ENCODE peak calls at places on chromosomes 7 and 10, in six cellular contexts. A, B, L, O, P and M are unnamed samples.

GRCh38 chr7:5408777-5409176 is 14.9 kb downstream of the TNRC18 start:
- DNase-seq in O (no peak), L (no peak), B (no peak), A (no peak), P (no peak), M (no peak)

GRCh38 chr7:121084748-121085336 is 96.3 kb downstream of the CPED1 start:
- DNase-seq in P (no peak), O (no peak), L (peak; percentile 26), B (peak; percentile 30), A (no peak), M (no peak)

GRCh38 chr10:122655524-122656307 is 43.9 kb downstream of the C10orf120 start:
- DNase-seq in P (no peak), A (no peak), L (no peak), B (no peak), O (no peak), M (no peak)

GRCh38 chr10:6619663-6620062 is 39.6 kb upstream of the PRKCQ start:
- DNase-seq in L (no peak), O (no peak), P (no peak), B (no peak), A (no peak), M (no peak)

GRCh38 chr7:47269466-47269836 is 312.5 kb downstream of the TNS3 start:
- DNase-seq in O (no peak), P (no peak), B (no peak), L (no peak), A (no peak), M (no peak)

GRCh38 chr7:128875523-128875948 is 12.9 kb downstream of the ATP6V1F start:
- DNase-seq in P (no peak), B (no peak), A (no peak), O (no peak), L (no peak), M (no peak)

GRCh38 chr7:33278095-33278494 is 148.7 kb downstream of the BBS9 start:
- DNase-seq in A (no peak), B (no peak), O (no peak), P (no peak), L (no peak), M (no peak)

GRCh38 chr10:33008499-33009243 is 50.6 kb upstream of the ITGB1 start:
- DNase-seq in L (peak; percentile 80), B (no peak), P (peak; percentile 67), A (peak; percentile 86), O (peak; percentile 74), M (peak; percentile 42)

GRCh38 chr10:7410306-7410799 is 481 bp downstream of the SFMBT2 start:
- DNase-seq in P (no peak), L (peak; percentile 11), O (no peak), A (peak; percentile 22), B (peak; percentile 44), M (peak; percentile 6)

GRCh38 chr10:96165726-96166125 is 35.6 kb downstream of the ZNF518A start:
- DNase-seq in P (no peak), L (no peak), A (no peak), O (no peak), B (no peak), M (no peak)

GRCh38 chr7:85972504-85973141 is 671.1 kb upstream of the GRM3 start:
- DNase-seq in P (no peak), L (no peak), A (no peak), O (no peak), B (no peak), M (no peak)

GRCh38 chr10:133357293-133358151 is at the start of gene FUOM:
- DNase-seq in O (peak; percentile 90), P (peak; percentile 75), L (peak; percentile 29), B (peak; percentile 73), A (no peak), M (peak; percentile 68)

GRCh38 chr10:13505040-13505680 is 23.7 kb downstream of the BEND7 start:
- DNase-seq in O (no peak), B (no peak), L (no peak), A (no peak), P (no peak), M (no peak)

GRCh38 chr7:133436014-133436428 is 183.1 kb downstream of the EXOC4 start:
- DNase-seq in B (peak; percentile 23), O (no peak), A (no peak), P (no peak), L (no peak), M (no peak)

GRCh38 chr10:46091834-46092522 is 45.9 kb upstream of the MSMB start:
- DNase-seq in B (no peak), P (no peak), A (no peak), O (no peak), L (no peak), M (no peak)

GRCh38 chr7:105130580-105130979 is 116.6 kb downstream of the KMT2E start:
- DNase-seq in O (no peak), P (no peak), L (no peak), B (no peak), A (no peak), M (no peak)

GRCh38 chr7:23470290-23471089 is at the start of gene IGF2BP3:
- DNase-seq in B (no peak), O (peak; percentile 79), A (no peak), L (peak; percentile 97), P (peak; percentile 100), M (no peak)

GRCh38 chr10:121526040-121526790 is 72.0 kb downstream of the FGFR2 start:
- DNase-seq in A (no peak), B (no peak), O (no peak), P (no peak), L (no peak), M (no peak)

GRCh38 chr10:15852111-15852557 is 8.2 kb downstream of the MINDY3 start:
- DNase-seq in B (no peak), A (no peak), P (no peak), L (no peak), O (no peak), M (no peak)

GRCh38 chr7:46649896-46650295 is 728.8 kb upstream of the IGFBP3 start:
- DNase-seq in B (no peak), P (no peak), L (no peak), O (no peak), A (no peak), M (no peak)